ENCODE peak calls at places on chromosomes 12 and 14, in eight cellular contexts. L, D, M, E, Q, F, N and H are unnamed samples.

GRCh38 chr12:86050010-86050409 is 175.9 kb downstream of the NTS start:
- DNase-seq in L (no peak), D (no peak), M (no peak), E (no peak), Q (no peak), F (no peak), N (no peak), H (no peak)

GRCh38 chr14:92886337-92886736 is 36.6 kb upstream of the CHGA start:
- DNase-seq in L (no peak), D (no peak), M (no peak), E (no peak), Q (no peak), F (no peak), N (no peak), H (no peak)

GRCh38 chr12:18868673-18869072 is 130.8 kb downstream of the CAPZA3 start:
- DNase-seq in L (peak; percentile 58), D (no peak), M (no peak), E (no peak), Q (peak; percentile 82), F (no peak), N (no peak), H (no peak)

GRCh38 chr12:8914716-8915526 is 612 bp downstream of the PHC1 start:
- DNase-seq in L (peak; percentile 37), D (peak; percentile 58), M (peak; percentile 34), E (peak; percentile 58), Q (peak; percentile 67), F (peak; percentile 56), N (peak; percentile 31), H (peak; percentile 87)

GRCh38 chr12:55824726-55825125 is 4.7 kb downstream of the DNAJC14 start:
- DNase-seq in L (no peak), D (no peak), M (no peak), E (no peak), Q (no peak), F (no peak), N (no peak), H (no peak)

GRCh38 chr12:120999191-121000120 is 16.8 kb downstream of the C12orf43 start:
- DNase-seq in L (peak; percentile 62), D (no peak), M (no peak), E (no peak), Q (peak; percentile 38), F (no peak), N (no peak), H (no peak)

GRCh38 chr12:123151679-123152454 is 977 bp upstream of the PITPNM2 start:
- DNase-seq in L (no peak), D (no peak), M (no peak), E (no peak), Q (no peak), F (no peak), N (no peak), H (peak; percentile 70)

GRCh38 chr12:100375023-100375737 is 18.3 kb downstream of the SLC17A8 start:
- DNase-seq in L (peak; percentile 16), D (no peak), M (peak; percentile 74), E (peak; percentile 83), Q (peak; percentile 87), F (no peak), N (peak; percentile 68), H (no peak)

GRCh38 chr12:80846930-80847329 is 90.8 kb downstream of the LIN7A start:
- DNase-seq in L (no peak), D (no peak), M (no peak), E (no peak), Q (no peak), F (no peak), N (no peak), H (no peak)

GRCh38 chr12:7054925-7055324 is 5.6 kb upstream of the C1S start:
- DNase-seq in L (no peak), D (no peak), M (no peak), E (no peak), Q (no peak), F (no peak), N (no peak), H (no peak)

GRCh38 chr14:64799555-64799954 is 80.2 kb downstream of the SPTB start:
- DNase-seq in L (no peak), D (no peak), M (no peak), E (no peak), Q (no peak), F (no peak), N (no peak), H (peak; percentile 37)

GRCh38 chr14:91078095-91078737 is 17.8 kb upstream of the RPS6KA5 start:
- DNase-seq in L (no peak), D (peak; percentile 59), M (no peak), E (peak; percentile 39), Q (no peak), F (no peak), N (no peak), H (no peak)

GRCh38 chr12:124451637-124452243 is 115.7 kb downstream of the NCOR2 start:
- DNase-seq in L (no peak), D (no peak), M (no peak), E (no peak), Q (no peak), F (no peak), N (no peak), H (no peak)

GRCh38 chr14:103887557-103888115 is 40.3 kb upstream of the PPP1R13B start:
- DNase-seq in L (no peak), D (no peak), M (no peak), E (no peak), Q (no peak), F (no peak), N (no peak), H (no peak)

GRCh38 chr14:103884854-103885253 is 37.5 kb upstream of the PPP1R13B start:
- DNase-seq in L (no peak), D (no peak), M (no peak), E (no peak), Q (no peak), F (no peak), N (no peak), H (no peak)

GRCh38 chr14:103886304-103887169 is 39.2 kb upstream of the PPP1R13B start:
- DNase-seq in L (no peak), D (no peak), M (no peak), E (peak; percentile 34), Q (no peak), F (no peak), N (no peak), H (no peak)

GRCh38 chr14:103885509-103885932 is 38.1 kb upstream of the PPP1R13B start:
- DNase-seq in L (no peak), D (no peak), M (no peak), E (no peak), Q (no peak), F (no peak), N (no peak), H (no peak)

DNA sequence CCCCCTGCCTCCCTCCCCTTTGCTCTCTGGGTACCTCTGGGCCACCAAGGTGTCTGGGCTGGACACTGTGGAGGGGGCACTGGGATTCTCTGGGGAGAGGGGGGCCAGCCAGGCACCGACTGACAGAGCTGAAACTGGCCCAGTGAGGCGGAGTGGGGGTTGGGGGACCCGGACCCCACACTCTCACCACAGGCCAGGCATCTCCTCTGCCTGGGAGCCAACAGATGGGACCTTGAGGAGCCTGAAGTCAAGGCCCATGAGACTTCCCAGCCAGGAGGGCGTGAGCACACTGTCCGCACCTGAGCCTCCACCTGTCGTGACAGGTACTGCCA is 39.8 kb upstream of the PPP1R13B start:
- DNase-seq in L (no peak), D (no peak), M (no peak), E (no peak), Q (no peak), F (no peak), N (no peak), H (no peak)
- H3K4me1 ChIP-seq in L (no peaks in the 10 kb centered on the region), D (no peaks in the 10 kb centered on the region), M (peaks cover 33% of the 10 kb centered on the region), E (peaks cover 7% of the 10 kb centered on the region), Q (no peaks in the 10 kb centered on the region), F (no peaks in the 10 kb centered on the region), N (peaks cover 45% of the 10 kb centered on the region), H (peaks cover 20% of the 10 kb centered on the region)

GRCh38 chr14:106879241-106879640 is 1352.9 kb downstream of the TMEM121 start:
- DNase-seq in L (no peak), D (peak; percentile 59), M (no peak), E (peak; percentile 89), Q (peak; percentile 27), F (no peak), N (no peak), H (no peak)

GRCh38 chr14:106877527-106877926 is 1351.1 kb downstream of the TMEM121 start:
- DNase-seq in L (no peak), D (no peak), M (no peak), E (peak; percentile 58), Q (no peak), F (no peak), N (no peak), H (no peak)

GRCh38 chr14:106874365-106874764 is 1348.0 kb downstream of the TMEM121 start:
- DNase-seq in L (no peak), D (no peak), M (no peak), E (no peak), Q (no peak), F (no peak), N (no peak), H (no peak)

GRCh38 chr14:106875503-106875902 is 1349.1 kb downstream of the TMEM121 start:
- DNase-seq in L (no peak), D (peak; percentile 45), M (no peak), E (peak; percentile 78), Q (no peak), F (no peak), N (no peak), H (no peak)

GRCh38 chr14:106876711-106877110 is 1350.3 kb downstream of the TMEM121 start:
- DNase-seq in L (no peak), D (no peak), M (no peak), E (no peak), Q (no peak), F (no peak), N (no peak), H (no peak)
- H3K9me3 ChIP-seq in L (peaks cover 5% of the 10 kb centered on the region), D (no peaks in the 10 kb centered on the region), M (no peaks in the 10 kb centered on the region), E (no peaks in the 10 kb centered on the region), Q (no peaks in the 10 kb centered on the region), F (no peaks in the 10 kb centered on the region), N (no peaks in the 10 kb centered on the region), H (no peaks in the 10 kb centered on the region)

GRCh38 chr14:104691546-104692260 is 2.3 kb downstream of the INF2 start:
- DNase-seq in L (no peak), D (no peak), M (no peak), E (no peak), Q (no peak), F (no peak), N (no peak), H (no peak)
- H3K4me1 ChIP-seq in L (peaks cover 43% of the 10 kb centered on the region), D (peaks cover 88% of the 10 kb centered on the region), M (peaks cover 87% of the 10 kb centered on the region), E (peaks cover 72% of the 10 kb centered on the region), Q (peaks cover 16% of the 10 kb centered on the region), F (peaks cover 23% of the 10 kb centered on the region), N (peaks cover 92% of the 10 kb centered on the region), H (peaks cover 22% of the 10 kb centered on the region)

DNA sequence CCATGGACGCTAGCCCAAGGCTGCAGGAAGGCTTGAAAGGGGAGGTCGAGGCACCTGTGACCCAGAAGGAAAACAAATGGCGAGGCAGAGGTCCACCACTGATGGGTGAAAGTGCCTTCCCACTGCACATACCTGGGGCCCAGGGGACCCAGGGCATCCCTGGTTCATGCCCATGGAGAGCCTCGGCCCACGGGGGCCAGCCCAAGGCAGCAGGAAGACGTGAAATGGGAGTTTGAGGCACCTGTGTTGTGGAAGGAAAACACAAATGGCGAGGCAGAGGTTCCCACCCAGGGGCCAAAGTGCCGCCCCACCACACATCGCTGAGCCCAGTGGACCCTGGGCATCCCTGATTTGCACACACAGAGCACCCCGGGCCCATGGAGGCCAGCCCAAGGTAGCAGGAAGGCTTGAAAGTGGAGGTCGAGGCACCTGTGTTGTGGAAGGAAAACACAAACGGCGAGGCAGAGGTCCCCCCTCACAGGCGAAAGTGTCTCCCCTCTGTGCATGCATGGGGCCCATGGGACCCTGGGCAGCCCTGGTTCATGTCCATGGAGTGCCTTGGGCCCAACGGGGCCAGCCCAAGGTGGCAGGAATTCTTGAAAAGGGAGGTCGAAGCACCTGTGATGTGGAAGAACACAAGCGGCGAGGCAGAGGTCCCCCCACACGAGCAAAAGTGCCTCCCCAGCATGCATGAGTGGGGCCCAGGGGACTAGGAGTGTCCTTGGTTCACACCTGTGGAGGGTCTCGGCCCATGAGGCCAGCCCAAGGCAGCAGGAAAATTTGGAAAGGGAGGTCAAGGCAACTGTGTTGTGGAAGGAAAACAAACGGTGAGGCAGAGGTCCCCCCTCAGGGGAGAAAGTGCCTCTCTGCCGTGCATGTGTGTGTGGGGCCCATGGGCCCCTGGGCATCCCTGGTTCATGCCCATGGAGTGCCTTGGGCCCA is 383.3 kb downstream of the ALG10 start:
- DNase-seq in L (no peak), D (no peak), M (no peak), E (peak; percentile 2), Q (no peak), F (peak; percentile 30), N (no peak), H (peak; percentile 64)
- H3K9me3 ChIP-seq in L (peaks cover 55% of the 10 kb centered on the region), D (peaks cover 9% of the 10 kb centered on the region), M (peaks cover 78% of the 10 kb centered on the region), E (no peaks in the 10 kb centered on the region), Q (no peaks in the 10 kb centered on the region), F (peaks cover 97% of the 10 kb centered on the region), N (peaks cover 99% of the 10 kb centered on the region), H (peaks cover 3% of the 10 kb centered on the region)